ENCODE peak calls at places on chromosomes 3 and 15, in ten cellular contexts. D, K, G, A, C, X, N, F, P and E are unnamed samples. For H3K27me3, the result is how much of the 10 kb centered on the place peaks cover.

GRCh38 chr15:79943820-79944219 is 27.2 kb downstream of the BCL2A1 start:
- DNase-seq in D (no peak), K (no peak), G (no peak), A (no peak), C (no peak), X (no peak), N (no peak), F (peak), P (no peak), E (no peak)

GRCh38 chr3:18062289-18063025 is 320.0 kb upstream of the TBC1D5 start:
- DNase-seq in D (no peak), K (no peak), G (peak), A (no peak), C (no peak), X (no peak), N (no peak), F (no peak), P (no peak), E (no peak)

GRCh38 chr3:197487911-197488391 is 67.8 kb downstream of the BDH1 start:
- DNase-seq in D (no peak), K (peak), G (peak), A (no peak), C (peak), X (peak), N (no peak), F (peak), P (no peak), E (peak)

GRCh38 chr15:81074773-81075172 is 59.3 kb upstream of the CFAP161 start:
- DNase-seq in D (no peak), K (no peak), G (no peak), A (no peak), C (no peak), X (no peak), N (no peak), F (no peak), P (no peak), E (no peak)

GRCh38 chr3:173826901-173827609 is 429.5 kb downstream of the NLGN1 start:
- DNase-seq in D (no peak), K (no peak), G (no peak), A (no peak), C (no peak), X (no peak), N (no peak), F (peak), P (no peak), E (no peak)

GRCh38 chr15:88740356-88740755 is 62.9 kb upstream of the ACAN start:
- DNase-seq in D (no peak), K (no peak), G (no peak), A (no peak), C (no peak), X (no peak), N (no peak), F (no peak), P (no peak), E (no peak)

GRCh38 chr15:86773766-86774165 is 694.1 kb downstream of the AGBL1 start:
- DNase-seq in D (no peak), K (no peak), G (no peak), A (no peak), C (no peak), X (no peak), N (no peak), F (no peak), P (no peak), E (no peak)

GRCh38 chr3:149251186-149251585 is 29.6 kb upstream of the CP start:
- DNase-seq in D (no peak), K (no peak), G (no peak), A (no peak), C (no peak), X (no peak), N (no peak), F (no peak), P (no peak), E (no peak)

GRCh38 chr15:91480426-91480825 is 373.1 kb upstream of the SLCO3A1 start:
- DNase-seq in D (no peak), K (no peak), G (no peak), A (no peak), C (no peak), X (no peak), N (no peak), F (no peak), P (no peak), E (no peak)

GRCh38 chr15:69782809-69783208 is 314.9 kb downstream of the TLE3 start:
- DNase-seq in D (no peak), K (no peak), G (no peak), A (no peak), C (no peak), X (peak), N (peak), F (no peak), P (no peak), E (no peak)

GRCh38 chr3:13069495-13069894 is 3.7 kb downstream of the IQSEC1 start:
- DNase-seq in D (no peak), K (no peak), G (no peak), A (no peak), C (no peak), X (no peak), N (no peak), F (no peak), P (no peak), E (no peak)

GRCh38 chr15:64151727-64152506 is at the start of gene SNX22:
- DNase-seq in D (no peak), K (no peak), G (no peak), A (no peak), C (no peak), X (peak), N (peak), F (no peak), P (no peak), E (peak)

GRCh38 chr15:60154764-60155163 is 150.7 kb downstream of the FOXB1 start:
- DNase-seq in D (no peak), K (no peak), G (no peak), A (no peak), C (no peak), X (no peak), N (no peak), F (no peak), P (no peak), E (no peak)
- H3K4me3 ChIP-seq in D (no peak), K (no peak), G (no peak), A (no peak), C (no peak), X (no peak), N (no peak), F (no peak), P (no peak), E (no peak)

DNA sequence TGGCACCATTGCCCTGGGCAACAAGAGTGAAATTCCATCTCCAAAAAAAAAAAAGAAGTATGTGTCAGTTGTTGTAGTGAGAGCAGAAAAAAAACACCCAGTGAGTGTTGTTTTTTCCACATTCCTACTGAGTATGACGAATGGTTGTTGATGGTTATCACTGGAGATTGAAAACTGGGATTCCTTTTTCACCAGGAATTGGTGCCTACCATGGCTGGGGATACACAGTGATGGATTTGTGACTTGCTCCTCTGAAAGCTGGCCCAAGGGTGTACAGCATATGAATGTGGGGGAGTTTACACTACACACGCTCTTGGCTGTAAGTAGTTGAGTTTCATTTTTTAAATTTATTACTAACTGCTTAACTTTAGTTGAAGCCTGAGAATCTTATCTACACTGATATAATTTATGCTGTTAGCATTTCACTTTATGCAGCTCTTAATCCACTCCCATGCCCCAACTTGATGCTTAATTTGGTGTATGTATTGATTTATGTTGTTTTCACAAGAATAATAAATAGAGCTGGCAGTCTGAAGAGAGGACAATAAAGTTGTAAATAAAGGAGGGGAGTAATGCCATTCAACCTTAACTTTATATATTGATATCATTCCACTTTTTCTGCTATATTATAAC is 56.0 kb upstream of the MME start:
- DNase-seq in D (no peak), K (no peak), G (no peak), A (no peak), C (no peak), X (no peak), N (no peak), F (peak), P (no peak), E (no peak)
- H3K27ac ChIP-seq in D (no peak), K (no peak), G (no peak), A (no peak), C (no peak), X (no peak), N (no peak), F (no peak), P (no peak), E (no peak)

DNA sequence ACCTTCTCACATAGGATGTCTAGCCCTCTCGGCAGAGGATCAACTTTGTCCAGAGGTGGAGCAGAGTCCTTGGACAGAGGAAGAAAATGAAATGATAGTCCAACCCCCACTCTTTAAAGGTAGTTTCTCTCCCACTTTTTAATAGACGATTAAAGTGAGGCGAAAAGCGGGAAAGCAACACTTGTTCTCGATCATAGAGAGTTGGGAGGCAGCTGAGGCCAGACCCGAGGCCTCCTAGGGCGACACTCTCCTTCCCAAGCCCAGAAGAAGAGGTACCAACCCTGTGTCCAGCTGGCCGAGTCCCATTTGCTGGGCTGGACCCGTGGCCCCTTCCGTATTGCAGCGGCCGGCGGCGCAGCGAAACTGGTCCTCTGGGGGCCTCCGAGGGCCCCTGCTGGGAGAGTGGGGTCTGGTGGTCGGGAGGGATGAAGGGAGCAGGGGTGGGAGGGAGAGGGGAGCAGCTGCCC is 2.3 kb downstream of the WNT5A start:
- DNase-seq in D (no peak), K (no peak), G (no peak), A (no peak), C (no peak), X (no peak), N (no peak), F (no peak), P (no peak), E (no peak)
- H3K27me3 ChIP-seq in D (under half), K (under half), G (under half), A (under half), C (under half), X (under half), N (half or more), F (under half), P (under half), E (under half)

GRCh38 chr3:67334588-67334987 is 319.8 kb downstream of the SUCLG2 start:
- DNase-seq in D (no peak), K (no peak), G (no peak), A (no peak), C (no peak), X (no peak), N (no peak), F (no peak), P (no peak), E (no peak)
- H3K4me3 ChIP-seq in D (no peak), K (no peak), G (no peak), A (no peak), C (no peak), X (no peak), N (no peak), F (no peak), P (no peak), E (no peak)

DNA sequence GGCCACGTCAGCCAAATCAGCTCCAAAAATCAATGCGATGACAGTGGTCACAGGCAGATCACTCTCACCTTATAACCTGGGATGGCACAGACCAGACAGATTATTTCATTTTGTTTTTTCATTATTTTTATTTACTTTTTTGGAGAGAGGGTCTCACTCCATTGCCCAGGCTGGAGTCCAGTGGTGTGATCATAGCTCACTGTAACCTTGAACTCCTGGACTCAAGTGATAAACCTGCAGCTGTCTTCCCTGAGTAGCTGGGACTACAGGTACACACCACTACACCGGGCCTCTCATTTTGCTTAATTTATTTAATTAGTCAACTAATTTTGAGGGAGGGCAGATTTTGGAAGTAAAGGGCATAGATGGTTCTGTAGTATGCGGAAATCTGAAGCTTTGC is 51.2 kb upstream of the ICE2 start:
- DNase-seq in D (no peak), K (no peak), G (no peak), A (no peak), C (no peak), X (no peak), N (no peak), F (no peak), P (no peak), E (no peak)
- H3K27ac ChIP-seq in D (no peak), K (no peak), G (no peak), A (no peak), C (no peak), X (no peak), N (no peak), F (no peak), P (no peak), E (no peak)

GRCh38 chr3:46463868-46464241 is 850 bp downstream of the LTF start:
- DNase-seq in D (no peak), K (no peak), G (no peak), A (no peak), C (no peak), X (no peak), N (no peak), F (no peak), P (no peak), E (no peak)

GRCh38 chr3:46461971-46462910 is 2.5 kb downstream of the LTF start:
- DNase-seq in D (no peak), K (no peak), G (peak), A (no peak), C (no peak), X (no peak), N (no peak), F (peak), P (no peak), E (no peak)

GRCh38 chr3:46465196-46465520 is 453 bp upstream of the LTF start:
- DNase-seq in D (no peak), K (no peak), G (no peak), A (no peak), C (no peak), X (no peak), N (no peak), F (no peak), P (no peak), E (no peak)

GRCh38 chr3:46464326-46465195 is at the start of gene LTF:
- DNase-seq in D (no peak), K (no peak), G (no peak), A (no peak), C (no peak), X (no peak), N (no peak), F (no peak), P (no peak), E (no peak)

DNA sequence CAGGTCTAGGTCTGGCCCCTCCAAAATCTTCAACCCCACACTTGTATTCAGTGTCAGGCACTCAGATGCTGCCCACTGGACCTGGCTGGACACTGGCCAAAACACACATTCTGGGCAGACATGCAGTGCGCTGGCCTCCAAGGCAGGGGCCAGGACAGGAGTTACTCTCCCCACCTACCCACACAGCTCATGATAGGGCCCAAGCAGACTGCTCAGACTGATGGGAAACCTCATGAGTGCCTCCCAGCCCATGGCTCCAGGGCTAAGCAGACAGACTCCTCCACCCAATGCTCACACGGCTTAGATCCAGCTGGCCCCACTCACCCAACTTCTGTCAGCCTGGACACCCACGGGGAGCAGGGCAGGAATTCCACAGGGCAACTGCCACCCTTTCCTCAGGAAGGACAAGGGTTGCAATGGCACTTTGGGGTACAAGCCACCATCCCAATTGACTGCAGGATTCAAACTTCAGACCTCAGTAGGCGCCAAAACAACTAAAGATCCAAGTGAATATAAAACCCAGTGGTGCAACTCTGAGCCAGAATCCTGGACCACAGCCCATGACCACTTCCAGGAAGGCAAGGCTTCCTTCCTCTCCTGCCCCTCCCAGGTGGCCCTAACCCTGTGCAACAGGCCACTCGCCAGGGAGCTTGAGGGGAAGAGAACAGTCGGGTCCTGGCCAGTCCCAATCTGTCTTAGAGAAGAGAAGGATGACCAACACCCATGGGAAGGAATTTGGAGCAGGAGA is 1.4 kb downstream of the LTF start:
- DNase-seq in D (no peak), K (no peak), G (no peak), A (no peak), C (peak), X (no peak), N (no peak), F (no peak), P (no peak), E (peak)
- H3K27me3 ChIP-seq in D (under half), K (under half), G (under half), A (under half), C (under half), X (under half), N (under half), F (under half), P (under half), E (under half)

GRCh38 chr15:61654918-61655317 is 405.3 kb downstream of the VPS13C start:
- DNase-seq in D (no peak), K (peak), G (no peak), A (no peak), C (no peak), X (peak), N (no peak), F (no peak), P (no peak), E (peak)
- H3K4me3 ChIP-seq in D (no peak), K (no peak), G (no peak), A (no peak), C (no peak), X (no peak), N (no peak), F (no peak), P (no peak), E (no peak)

GRCh38 chr3:183743231-183743630 is 45.6 kb downstream of the YEATS2 start:
- DNase-seq in D (no peak), K (no peak), G (no peak), A (no peak), C (no peak), X (no peak), N (no peak), F (no peak), P (no peak), E (no peak)
- H3K27ac ChIP-seq in D (no peak), K (no peak), G (no peak), A (no peak), C (no peak), X (no peak), N (no peak), F (no peak), P (no peak), E (no peak)